ENCODE peak calls at places on chromosome 9, in eight cellular contexts. D, E, Y, U, C, F, Q and O are unnamed samples.

GRCh38 chr9:130166399-130166798 is 5.8 kb upstream of the NCS1 start:
- DNase-seq in E (no peak), D (no peak), C (no peak), Y (no peak), F (no peak), U (no peak), Q (no peak), O (no peak)

GRCh38 chr9:15927131-15927530 is 374.3 kb downstream of the CCDC171 start:
- DNase-seq in F (no peak), Q (no peak), C (peak; percentile 24), U (no peak), D (no peak), E (no peak), Y (no peak), O (no peak)

GRCh38 chr9:136309101-136309801 is 5.4 kb upstream of the CCDC187 start:
- DNase-seq in Q (no peak), U (peak; percentile 82), F (no peak), C (no peak), D (no peak), E (no peak), Y (no peak), O (no peak)

GRCh38 chr9:88922091-88922490 is 69.2 kb upstream of the S1PR3 start:
- DNase-seq in C (no peak), E (peak; percentile 17), F (no peak), U (no peak), Q (no peak), Y (peak; percentile 14), D (no peak), O (no peak)

GRCh38 chr9:12694013-12694412 is 828 bp downstream of the TYRP1 start:
- DNase-seq in Y (no peak), D (no peak), F (no peak), Q (no peak), E (no peak), C (no peak), U (no peak), O (no peak)

GRCh38 chr9:78539904-78540303 is 243.0 kb downstream of the PSAT1 start:
- DNase-seq in F (no peak), E (no peak), Q (peak; percentile 85), Y (no peak), C (peak; percentile 77), D (no peak), U (no peak), O (no peak)

GRCh38 chr9:107214915-107215314 is 68.2 kb upstream of the RAD23B start:
- DNase-seq in U (no peak), E (no peak), D (no peak), Y (no peak), F (no peak), C (peak; percentile 26), Q (no peak), O (no peak)

GRCh38 chr9:99368341-99369326 is 146.6 kb downstream of the SEC61B start:
- DNase-seq in U (no peak), Q (peak; percentile 86), F (no peak), E (no peak), D (peak; percentile 48), Y (no peak), C (peak; percentile 83), O (no peak)

GRCh38 chr9:85569988-85570387 is 171.8 kb downstream of the AGTPBP1 start:
- DNase-seq in D (peak; percentile 4), E (no peak), F (no peak), C (peak; percentile 63), Y (no peak), Q (no peak), U (no peak), O (no peak)

GRCh38 chr9:86909388-86909787 is 37.9 kb downstream of the GAS1 start:
- DNase-seq in C (peak; percentile 72), Q (no peak), D (no peak), U (no peak), E (no peak), F (no peak), Y (no peak), O (no peak)

GRCh38 chr9:107703651-107704050 is 214.1 kb upstream of the KLF4 start:
- DNase-seq in U (no peak), D (no peak), F (no peak), E (no peak), C (no peak), Y (no peak), Q (no peak), O (no peak)

GRCh38 chr9:10867194-10867593 is 254.4 kb upstream of the PTPRD start:
- DNase-seq in Y (no peak), D (no peak), Q (no peak), E (no peak), U (no peak), F (no peak), C (no peak), O (no peak)

GRCh38 chr9:88689509-88689908 is 154.5 kb downstream of the NXNL2 start:
- DNase-seq in U (no peak), Q (no peak), F (no peak), Y (no peak), D (no peak), C (no peak), E (no peak), O (no peak)

GRCh38 chr9:2018162-2018643 is 3.1 kb downstream of the SMARCA2 start:
- DNase-seq in Q (no peak), U (no peak), F (no peak), D (no peak), C (no peak), Y (no peak), E (no peak), O (no peak)

GRCh38 chr9:138023394-138024124 is 146.0 kb downstream of the CACNA1B start:
- DNase-seq in D (no peak), U (no peak), C (no peak), Y (no peak), Q (peak; percentile 26), E (no peak), F (peak; percentile 41), O (no peak)

GRCh38 chr9:107612136-107612535 is 122.6 kb upstream of the KLF4 start:
- DNase-seq in U (no peak), C (no peak), Q (peak; percentile 87), F (no peak), Y (no peak), E (no peak), D (no peak), O (no peak)

GRCh38 chr9:3480353-3480655 is 45.5 kb downstream of the RFX3 start:
- DNase-seq in D (no peak), E (no peak), F (no peak), C (no peak), Q (no peak), U (no peak), Y (no peak), O (no peak)

GRCh38 chr9:120210301-120210700 is 369.7 kb downstream of the CDK5RAP2 start:
- DNase-seq in E (no peak), U (no peak), Q (no peak), C (no peak), F (no peak), D (no peak), Y (no peak), O (no peak)

GRCh38 chr9:137315581-137316011 is 13.5 kb upstream of the NRARP start:
- DNase-seq in F (peak; percentile 46), D (no peak), Q (peak; percentile 42), U (peak; percentile 10), C (no peak), E (no peak), Y (no peak), O (no peak)

GRCh38 chr9:86706391-86706790 is 240.9 kb downstream of the GAS1 start:
- DNase-seq in Q (no peak), D (no peak), C (peak; percentile 62), F (no peak), U (no peak), E (no peak), Y (no peak), O (no peak)

GRCh38 chr9:75148551-75148950 is 60.2 kb downstream of the OSTF1 start:
- DNase-seq in C (peak; percentile 95), U (no peak), Q (no peak), D (peak; percentile 87), Y (no peak), F (no peak), E (no peak), O (no peak)

GRCh38 chr9:22228542-22228941 is 218.1 kb upstream of the DMRTA1 start:
- DNase-seq in F (no peak), C (peak; percentile 47), Y (no peak), U (no peak), D (peak; percentile 31), E (no peak), Q (no peak), O (no peak)
- H3K9me3 ChIP-seq in F (peaks cover 15% of the 10 kb centered on the region), C (peaks cover 11% of the 10 kb centered on the region), Y (no peaks in the 10 kb centered on the region), U (no peaks in the 10 kb centered on the region), D (no peaks in the 10 kb centered on the region), E (no peaks in the 10 kb centered on the region), Q (no peaks in the 10 kb centered on the region), O (no peaks in the 10 kb centered on the region)

DNA sequence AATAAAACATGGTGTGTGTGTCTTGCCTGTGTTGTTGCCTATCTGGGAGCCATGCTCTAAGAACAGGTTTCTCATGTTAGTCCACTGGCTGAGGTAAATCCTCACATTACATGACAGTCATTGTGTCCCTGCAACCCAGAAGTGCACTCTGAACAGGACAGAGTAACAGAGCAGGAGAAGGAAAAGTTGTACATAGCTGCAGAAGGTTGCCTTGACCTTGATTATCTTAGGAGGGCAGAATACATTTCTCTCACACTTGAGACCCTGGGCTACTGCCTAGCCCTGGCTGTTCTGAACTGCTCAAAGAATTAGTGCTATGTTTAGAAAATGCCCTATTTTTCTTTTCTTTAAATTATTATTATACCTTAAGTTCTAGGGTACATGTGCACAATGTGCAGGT is 16.9 kb downstream of the ZNF189 start:
- DNase-seq in C (no peak), E (no peak), U (no peak), Q (no peak), D (no peak), F (no peak), Y (no peak), O (no peak)
- H3K9me3 ChIP-seq in C (peaks cover 24% of the 10 kb centered on the region), E (peaks cover 65% of the 10 kb centered on the region), U (peaks cover 4% of the 10 kb centered on the region), Q (peaks cover 63% of the 10 kb centered on the region), D (peaks cover 4% of the 10 kb centered on the region), F (peaks cover 96% of the 10 kb centered on the region), Y (peaks cover 17% of the 10 kb centered on the region), O (peaks cover 21% of the 10 kb centered on the region)

DNA sequence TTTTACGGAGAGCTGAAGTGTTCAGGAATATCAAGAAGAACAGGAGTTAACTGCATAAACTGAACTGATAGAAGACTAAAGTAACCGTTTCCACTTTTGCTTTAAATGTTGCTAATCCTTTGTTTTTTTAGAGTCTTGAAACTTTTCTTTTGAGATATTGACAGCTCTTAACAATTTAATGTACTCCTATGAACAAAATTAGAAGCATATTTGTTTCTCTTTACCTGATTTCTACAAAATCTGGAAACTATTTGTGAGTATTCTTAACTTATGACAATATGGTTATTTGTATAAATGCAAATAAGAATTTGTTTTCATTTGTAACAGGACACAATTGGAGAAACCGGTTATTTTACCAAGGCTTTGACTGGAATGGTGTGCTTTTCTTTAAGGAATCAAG is 89.5 kb upstream of the FAM120A start:
- DNase-seq in Y (no peak), F (no peak), C (no peak), D (no peak), Q (no peak), U (no peak), E (no peak), O (no peak)
- H3K9me3 ChIP-seq in Y (no peaks in the 10 kb centered on the region), F (peaks cover 15% of the 10 kb centered on the region), C (peaks cover 3% of the 10 kb centered on the region), D (no peaks in the 10 kb centered on the region), Q (no peaks in the 10 kb centered on the region), U (peaks cover 3% of the 10 kb centered on the region), E (peaks cover 12% of the 10 kb centered on the region), O (no peaks in the 10 kb centered on the region)

GRCh38 chr9:127966416-127967150 is 14.2 kb downstream of the EEIG1 start:
- DNase-seq in U (no peak), D (peak; percentile 14), F (no peak), Q (no peak), E (no peak), Y (no peak), C (no peak), O (no peak)
- H3K9me3 ChIP-seq in U (no peaks in the 10 kb centered on the region), D (no peaks in the 10 kb centered on the region), F (no peaks in the 10 kb centered on the region), Q (no peaks in the 10 kb centered on the region), E (no peaks in the 10 kb centered on the region), Y (no peaks in the 10 kb centered on the region), C (no peaks in the 10 kb centered on the region), O (no peaks in the 10 kb centered on the region)